ENCODE peak calls at places on chromosomes 3 and 15, in ten cellular contexts. L is LHCN-M2; B is Right ventricle myocardium superior; W is RWPE1; C is stimulated activated CD8-positive, alpha-beta memory T cell treated with anti-CD3 and anti-CD28 coated beads, Interleukin-2, amount 100 ng/mL, for 1 hour; T is NCI-H774; F is activated T-cell treated with anti-CD3 and anti-CD28 coated beads, Interleukin-2, amount 50 U/mL, for 72 hours; U is astrocyte of the spinal cord; X is putamen; M is effector CD4-positive, alpha-beta T cell. P is an unnamed sample.
A peak's percentile ranks its signal among the peaks of the same experiment; 100 is the strongest.

GRCh38 chr3:112794622-112795172 is 52.0 kb downstream of the CD200R1L start:
- DNase-seq in L (no peak), B (no peak), W (no peak), C (no peak), T (no peak), F (no peak), U (no peak), X (no peak), M (no peak), P (no peak)

GRCh38 chr15:85475317-85475701 is 94.9 kb downstream of the AKAP13 start:
- DNase-seq in L (no peak), B (no peak), W (no peak), C (no peak), T (no peak), F (no peak), U (no peak), X (no peak), M (no peak), P (no peak)

GRCh38 chr15:101118116-101118515 is 133.7 kb downstream of the CHSY1 start:
- DNase-seq in L (no peak), B (no peak), W (no peak), C (no peak), T (no peak), F (no peak), U (no peak), X (no peak), M (no peak), P (no peak)

GRCh38 chr15:88166330-88166993 is 90.1 kb downstream of the NTRK3 start:
- DNase-seq in L (peak; percentile 1), B (no peak), W (peak; percentile 13), C (no peak), T (peak; percentile 67), F (peak; percentile 4), U (no peak), X (no peak), M (no peak), P (no peak)

GRCh38 chr3:101068876-101069606 is 75.8 kb upstream of the ABI3BP start:
- DNase-seq in L (no peak), B (no peak), W (no peak), C (no peak), T (no peak), F (no peak), U (peak; percentile 3), X (no peak), M (no peak), P (no peak)

GRCh38 chr3:9253327-9253726 is 3.9 kb upstream of the SRGAP3 start:
- DNase-seq in L (no peak), B (no peak), W (no peak), C (no peak), T (no peak), F (no peak), U (no peak), X (no peak), M (no peak), P (no peak)

GRCh38 chr3:50015918-50016317 is 72.8 kb upstream of the RBM5 start:
- DNase-seq in L (no peak), B (no peak), W (no peak), C (no peak), T (no peak), F (no peak), U (no peak), X (no peak), M (no peak), P (no peak)

GRCh38 chr3:68988740-68989139 is 24.7 kb downstream of the EOGT start:
- DNase-seq in L (no peak), B (no peak), W (no peak), C (no peak), T (no peak), F (no peak), U (peak; percentile 65), X (no peak), M (no peak), P (no peak)

GRCh38 chr3:16802382-16802781 is 82.4 kb upstream of the PLCL2 start:
- DNase-seq in L (no peak), B (no peak), W (no peak), C (no peak), T (no peak), F (no peak), U (no peak), X (no peak), M (no peak), P (no peak)

GRCh38 chr15:48636511-48636910 is 9.0 kb downstream of the FBN1 start:
- DNase-seq in L (no peak), B (peak; percentile 41), W (no peak), C (no peak), T (no peak), F (no peak), U (peak; percentile 90), X (no peak), M (no peak), P (no peak)

GRCh38 chr15:34514251-34514760 is 69.1 kb downstream of the GOLGA8B start:
- DNase-seq in L (peak; percentile 50), B (peak; percentile 63), W (no peak), C (no peak), T (no peak), F (peak; percentile 16), U (peak; percentile 22), X (peak; percentile 16), M (no peak), P (peak; percentile 50)

P was measured in stimulated activated naive CD8-positive, alpha-beta T cell treated with anti-CD3 and anti-CD28 coated beads, Interleukin-15, amount 100 ng/mL, for 72 hours.